ENCODE peak calls at places on chromosomes 1 and 21, in five cellular contexts. One of them, this sample, is unnamed.

GRCh38 chr1:30287976-30288375 is 435.4 kb downstream of the MATN1 start:
- DNase-seq in GM12878: no peak
- DNase-seq in K562: no peak
- DNase-seq in SK-N-SH: no peak
- DNase-seq in HCT116: no peak
- DNase-seq in this sample: no peak

GRCh38 chr1:65141394-65141793 is 6.6 kb upstream of the AK4 start:
- DNase-seq in HCT116: peak
- DNase-seq in SK-N-SH: no peak
- DNase-seq in K562: no peak
- DNase-seq in GM12878: no peak
- DNase-seq in this sample: no peak

GRCh38 chr1:156677616-156678596 is 699 bp upstream of the NES start:
- DNase-seq in GM12878: no peak
- DNase-seq in K562: peak
- DNase-seq in SK-N-SH: peak
- DNase-seq in HCT116: no peak
- DNase-seq in this sample: peak

GRCh38 chr1:89994231-89994804 is 592 bp upstream of the ZNF326 start:
- DNase-seq in SK-N-SH: no peak
- DNase-seq in K562: no peak
- DNase-seq in GM12878: no peak
- DNase-seq in HCT116: no peak
- DNase-seq in this sample: no peak

GRCh38 chr1:37797750-37798345 is 4.2 kb downstream of the MANEAL start:
- DNase-seq in K562: no peak
- DNase-seq in HCT116: no peak
- DNase-seq in SK-N-SH: no peak
- DNase-seq in GM12878: no peak
- DNase-seq in this sample: no peak

GRCh38 chr1:234960722-234961467 is 167.7 kb downstream of the TOMM20 start:
- DNase-seq in K562: peak
- DNase-seq in SK-N-SH: no peak
- DNase-seq in GM12878: no peak
- DNase-seq in HCT116: no peak
- DNase-seq in this sample: peak

GRCh38 chr1:202105571-202106339 is 17.0 kb upstream of the GPR37L1 start:
- DNase-seq in GM12878: no peak
- DNase-seq in HCT116: peak
- DNase-seq in K562: peak
- DNase-seq in SK-N-SH: no peak
- DNase-seq in this sample: no peak

GRCh38 chr1:80047791-80048190 is 1041.3 kb upstream of the ADGRL4 start:
- DNase-seq in GM12878: no peak
- DNase-seq in K562: no peak
- DNase-seq in SK-N-SH: no peak
- DNase-seq in HCT116: no peak
- DNase-seq in this sample: no peak

GRCh38 chr1:51423098-51423821 is 92.9 kb upstream of the TTC39A start:
- DNase-seq in SK-N-SH: no peak
- DNase-seq in HCT116: no peak
- DNase-seq in GM12878: no peak
- DNase-seq in K562: peak
- DNase-seq in this sample: no peak

GRCh38 chr1:15950763-15951295 is 25.1 kb downstream of the ZBTB17 start:
- DNase-seq in GM12878: no peak
- DNase-seq in HCT116: no peak
- DNase-seq in K562: no peak
- DNase-seq in SK-N-SH: no peak
- DNase-seq in this sample: no peak

GRCh38 chr1:205300149-205300548 is 21.4 kb downstream of the NUAK2 start:
- DNase-seq in HCT116: no peak
- DNase-seq in GM12878: no peak
- DNase-seq in K562: no peak
- DNase-seq in SK-N-SH: no peak
- DNase-seq in this sample: no peak

GRCh38 chr1:182261655-182262054 is 129.9 kb downstream of the GLUL start:
- DNase-seq in SK-N-SH: no peak
- DNase-seq in K562: no peak
- DNase-seq in HCT116: no peak
- DNase-seq in GM12878: no peak
- DNase-seq in this sample: no peak

GRCh38 chr21:35297665-35298064 is 248.6 kb upstream of the RUNX1 start:
- DNase-seq in SK-N-SH: no peak
- DNase-seq in K562: no peak
- DNase-seq in GM12878: no peak
- DNase-seq in HCT116: no peak
- DNase-seq in this sample: no peak

GRCh38 chr1:202821467-202821866 is 10.7 kb downstream of the PCAT6 start:
- DNase-seq in SK-N-SH: no peak
- DNase-seq in HCT116: no peak
- DNase-seq in GM12878: no peak
- DNase-seq in K562: no peak
- DNase-seq in this sample: no peak

GRCh38 chr1:182764029-182764768 is 25.4 kb upstream of the NPL start:
- DNase-seq in K562: no peak
- DNase-seq in SK-N-SH: no peak
- DNase-seq in GM12878: no peak
- DNase-seq in HCT116: no peak
- DNase-seq in this sample: no peak

GRCh38 chr21:46039891-46040660 is 57.8 kb upstream of the COL6A2 start:
- DNase-seq in HCT116: no peak
- DNase-seq in K562: no peak
- DNase-seq in SK-N-SH: no peak
- DNase-seq in GM12878: no peak
- DNase-seq in this sample: no peak

GRCh38 chr1:184153731-184154130 is 102.2 kb downstream of the TSEN15 start:
- DNase-seq in K562: no peak
- DNase-seq in HCT116: no peak
- DNase-seq in GM12878: no peak
- DNase-seq in SK-N-SH: no peak
- DNase-seq in this sample: no peak

GRCh38 chr1:115182012-115182715 is 92.9 kb upstream of the TSPAN2 start:
- DNase-seq in K562: no peak
- DNase-seq in GM12878: no peak
- DNase-seq in HCT116: no peak
- DNase-seq in SK-N-SH: no peak
- DNase-seq in this sample: no peak

GRCh38 chr1:160118928-160119327 is 3.4 kb downstream of the ATP1A2 start:
- DNase-seq in HCT116: no peak
- DNase-seq in GM12878: no peak
- DNase-seq in SK-N-SH: no peak
- DNase-seq in K562: no peak
- DNase-seq in this sample: no peak

DNA sequence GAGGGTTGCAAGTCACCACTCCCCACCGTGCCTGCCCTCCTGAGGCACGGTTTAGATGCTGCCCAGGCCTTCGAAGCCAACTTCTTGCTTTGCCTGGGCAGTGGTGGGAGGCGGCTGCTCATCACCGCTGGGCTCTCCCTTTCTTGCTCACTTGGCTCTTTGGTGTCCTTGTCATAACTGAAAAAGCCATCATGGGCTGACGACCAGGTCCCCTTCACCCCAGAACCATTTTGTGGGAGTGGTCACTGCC is 18.2 kb upstream of the KANK4 start:
- DNase-seq in GM12878: no peak
- DNase-seq in HCT116: no peak
- DNase-seq in SK-N-SH: no peak
- DNase-seq in K562: no peak
- DNase-seq in this sample: no peak
- TF ChIP-seq ZBTB33 in GM12878: no peak
- TF ChIP-seq ZBTB33 in HCT116: no peak
- TF ChIP-seq ZBTB33 in SK-N-SH: no peak
- TF ChIP-seq ZBTB33 in K562: no peak
- TF ChIP-seq ZBTB33 in this sample: no peak

GRCh38 chr1:25523512-25523911 is 19.9 kb upstream of the LDLRAP1 start:
- DNase-seq in K562: peak
- DNase-seq in HCT116: no peak
- DNase-seq in SK-N-SH: peak
- DNase-seq in GM12878: no peak
- DNase-seq in this sample: no peak
- TF ChIP-seq ZBTB33 in K562: no peak
- TF ChIP-seq ZBTB33 in HCT116: no peak
- TF ChIP-seq ZBTB33 in SK-N-SH: no peak
- TF ChIP-seq ZBTB33 in GM12878: no peak
- TF ChIP-seq ZBTB33 in this sample: no peak

GRCh38 chr1:174880171-174880570 is 119.6 kb upstream of the CACYBP start:
- DNase-seq in HCT116: no peak
- DNase-seq in SK-N-SH: no peak
- DNase-seq in K562: no peak
- DNase-seq in GM12878: no peak
- DNase-seq in this sample: no peak

GRCh38 chr1:174884001-174884400 is 115.7 kb upstream of the CACYBP start:
- DNase-seq in K562: no peak
- DNase-seq in HCT116: no peak
- DNase-seq in SK-N-SH: no peak
- DNase-seq in GM12878: no peak
- DNase-seq in this sample: no peak

DNA sequence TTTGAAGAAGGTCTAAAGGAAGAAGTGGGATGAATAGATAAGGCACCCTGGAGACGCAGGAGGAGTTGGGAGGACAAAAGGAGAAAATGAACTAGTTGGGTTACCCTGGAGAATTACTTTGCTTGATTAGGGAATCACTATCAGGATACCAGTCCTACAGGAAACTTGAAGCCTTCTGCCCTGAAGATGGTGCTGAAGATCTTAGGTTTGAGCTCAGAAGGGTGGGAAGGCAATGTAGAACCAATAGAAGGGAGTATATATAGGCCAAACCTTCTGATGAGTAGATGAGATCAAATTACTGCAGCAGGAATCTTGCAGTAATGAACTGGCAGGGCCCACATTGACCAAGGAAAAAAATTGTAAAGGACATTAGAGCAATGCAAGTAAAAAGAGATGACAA is 116.4 kb upstream of the CACYBP start:
- DNase-seq in K562: peak
- DNase-seq in HCT116: peak
- DNase-seq in GM12878: no peak
- DNase-seq in SK-N-SH: no peak
- DNase-seq in this sample: peak
- TF ChIP-seq ZBTB33 in K562: no peak
- TF ChIP-seq ZBTB33 in HCT116: no peak
- TF ChIP-seq ZBTB33 in GM12878: no peak
- TF ChIP-seq ZBTB33 in SK-N-SH: no peak
- TF ChIP-seq ZBTB33 in this sample: no peak

GRCh38 chr1:63635681-63636080 is 42.5 kb downstream of the PGM1 start:
- DNase-seq in K562: no peak
- DNase-seq in HCT116: no peak
- DNase-seq in GM12878: no peak
- DNase-seq in SK-N-SH: no peak
- DNase-seq in this sample: no peak
- TF ChIP-seq ZBTB33 in K562: no peak
- TF ChIP-seq ZBTB33 in HCT116: no peak
- TF ChIP-seq ZBTB33 in GM12878: no peak
- TF ChIP-seq ZBTB33 in SK-N-SH: no peak
- TF ChIP-seq ZBTB33 in this sample: no peak